ENCODE peak calls at places on chromosomes 5 and 9, in nine cellular contexts. One of them, this sample, is unnamed.

GRCh38 chr9:134575103-134575816 is 66.3 kb upstream of the COL5A1 start:
- DNase-seq in breast epithelium: peak
- DNase-seq in HepG2: no peak
- DNase-seq in HL-60: no peak
- DNase-seq in suprapubic skin: no peak
- DNase-seq in GM12878: no peak
- DNase-seq in prostate gland: no peak
- DNase-seq in GM23338: no peak
- DNase-seq in transverse colon: no peak
- DNase-seq in this sample: no peak

GRCh38 chr5:1012900-1013237 is 4.3 kb downstream of the NKD2 start:
- DNase-seq in breast epithelium: no peak
- DNase-seq in HepG2: no peak
- DNase-seq in HL-60: no peak
- DNase-seq in suprapubic skin: no peak
- DNase-seq in GM12878: no peak
- DNase-seq in prostate gland: no peak
- DNase-seq in GM23338: no peak
- DNase-seq in transverse colon: no peak
- DNase-seq in this sample: no peak

GRCh38 chr9:8877753-8878494 is 1078.3 kb upstream of the DMAC1 start:
- DNase-seq in breast epithelium: no peak
- DNase-seq in HepG2: no peak
- DNase-seq in HL-60: no peak
- DNase-seq in suprapubic skin: no peak
- DNase-seq in GM12878: no peak
- DNase-seq in prostate gland: no peak
- DNase-seq in GM23338: no peak
- DNase-seq in transverse colon: no peak
- DNase-seq in this sample: no peak

GRCh38 chr9:98933890-98934289 is 9.8 kb upstream of the COL15A1 start:
- DNase-seq in breast epithelium: no peak
- DNase-seq in HepG2: no peak
- DNase-seq in HL-60: no peak
- DNase-seq in suprapubic skin: no peak
- DNase-seq in GM12878: no peak
- DNase-seq in prostate gland: no peak
- DNase-seq in GM23338: no peak
- DNase-seq in transverse colon: no peak
- DNase-seq in this sample: no peak

GRCh38 chr9:90961375-90961774 is 159.8 kb downstream of the SYK start:
- DNase-seq in breast epithelium: no peak
- DNase-seq in HepG2: no peak
- DNase-seq in HL-60: no peak
- DNase-seq in suprapubic skin: no peak
- DNase-seq in GM12878: no peak
- DNase-seq in prostate gland: no peak
- DNase-seq in GM23338: no peak
- DNase-seq in transverse colon: no peak
- DNase-seq in this sample: no peak

GRCh38 chr5:9059920-9060691 is 485.8 kb downstream of the SEMA5A start:
- DNase-seq in breast epithelium: no peak
- DNase-seq in HepG2: no peak
- DNase-seq in HL-60: no peak
- DNase-seq in suprapubic skin: no peak
- DNase-seq in GM12878: no peak
- DNase-seq in prostate gland: peak
- DNase-seq in GM23338: no peak
- DNase-seq in transverse colon: no peak
- DNase-seq in this sample: no peak

GRCh38 chr9:6384732-6385131 is 28.3 kb upstream of the UHRF2 start:
- DNase-seq in breast epithelium: no peak
- DNase-seq in HepG2: no peak
- DNase-seq in HL-60: no peak
- DNase-seq in suprapubic skin: no peak
- DNase-seq in GM12878: no peak
- DNase-seq in prostate gland: no peak
- DNase-seq in GM23338: peak
- DNase-seq in transverse colon: no peak
- DNase-seq in this sample: no peak

GRCh38 chr5:14158890-14159666 is 15.9 kb downstream of the TRIO start:
- DNase-seq in breast epithelium: no peak
- DNase-seq in HepG2: no peak
- DNase-seq in HL-60: no peak
- DNase-seq in suprapubic skin: no peak
- DNase-seq in GM12878: no peak
- DNase-seq in prostate gland: no peak
- DNase-seq in GM23338: no peak
- DNase-seq in transverse colon: no peak
- DNase-seq in this sample: no peak

GRCh38 chr5:109533847-109534272 is 124.1 kb upstream of the PJA2 start:
- DNase-seq in breast epithelium: no peak
- DNase-seq in HepG2: no peak
- DNase-seq in HL-60: no peak
- DNase-seq in suprapubic skin: no peak
- DNase-seq in GM12878: no peak
- DNase-seq in prostate gland: no peak
- DNase-seq in GM23338: no peak
- DNase-seq in transverse colon: no peak
- DNase-seq in this sample: no peak

GRCh38 chr5:1294839-1295649 is at the start of gene TERT:
- DNase-seq in breast epithelium: no peak
- DNase-seq in HepG2: no peak
- DNase-seq in HL-60: peak
- DNase-seq in suprapubic skin: peak
- DNase-seq in GM12878: no peak
- DNase-seq in prostate gland: no peak
- DNase-seq in GM23338: peak
- DNase-seq in transverse colon: peak
- DNase-seq in this sample: no peak

GRCh38 chr5:73183491-73183891 is 10.5 kb downstream of the TMEM174 start:
- DNase-seq in breast epithelium: no peak
- DNase-seq in HepG2: no peak
- DNase-seq in HL-60: no peak
- DNase-seq in suprapubic skin: no peak
- DNase-seq in GM12878: no peak
- DNase-seq in prostate gland: no peak
- DNase-seq in GM23338: no peak
- DNase-seq in transverse colon: peak
- DNase-seq in this sample: no peak

GRCh38 chr5:161373345-161373707 is 173.2 kb downstream of the GABRB2 start:
- DNase-seq in breast epithelium: no peak
- DNase-seq in HepG2: no peak
- DNase-seq in HL-60: no peak
- DNase-seq in suprapubic skin: no peak
- DNase-seq in GM12878: no peak
- DNase-seq in prostate gland: no peak
- DNase-seq in GM23338: no peak
- DNase-seq in transverse colon: no peak
- DNase-seq in this sample: no peak

GRCh38 chr5:159402328-159402727 is 72.0 kb upstream of the IL12B start:
- DNase-seq in breast epithelium: no peak
- DNase-seq in HepG2: no peak
- DNase-seq in HL-60: no peak
- DNase-seq in suprapubic skin: no peak
- DNase-seq in GM12878: no peak
- DNase-seq in prostate gland: no peak
- DNase-seq in GM23338: no peak
- DNase-seq in transverse colon: no peak
- DNase-seq in this sample: no peak

GRCh38 chr5:150486402-150487198 is 21.3 kb upstream of the NDST1 start:
- DNase-seq in breast epithelium: peak
- DNase-seq in HepG2: peak
- DNase-seq in HL-60: peak
- DNase-seq in suprapubic skin: no peak
- DNase-seq in GM12878: no peak
- DNase-seq in prostate gland: peak
- DNase-seq in GM23338: peak
- DNase-seq in transverse colon: peak
- DNase-seq in this sample: peak

GRCh38 chr9:111903996-111904395 is 7.4 kb downstream of the UGCG start:
- DNase-seq in breast epithelium: no peak
- DNase-seq in HepG2: no peak
- DNase-seq in HL-60: no peak
- DNase-seq in suprapubic skin: no peak
- DNase-seq in GM12878: no peak
- DNase-seq in prostate gland: no peak
- DNase-seq in GM23338: no peak
- DNase-seq in transverse colon: no peak
- DNase-seq in this sample: no peak

DNA sequence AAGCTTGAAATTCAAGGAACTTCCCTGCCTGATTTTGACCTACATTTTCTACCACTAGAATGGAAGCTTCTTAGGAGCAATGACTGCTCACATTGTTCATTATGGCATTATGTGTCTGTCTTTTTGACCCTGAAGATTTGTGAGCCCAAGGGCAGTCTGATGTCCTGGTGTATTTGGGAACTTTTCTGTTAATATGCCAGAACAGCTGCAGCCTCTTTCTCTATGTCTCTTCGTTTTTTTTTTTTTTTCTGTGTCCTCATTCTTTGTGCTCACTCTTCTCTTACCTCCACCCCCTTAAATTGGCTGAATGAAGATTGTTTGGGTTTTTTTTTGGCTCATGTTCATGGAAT is 34.8 kb upstream of the TMC1 start:
- DNase-seq in breast epithelium: no peak
- DNase-seq in HepG2: no peak
- DNase-seq in HL-60: no peak
- DNase-seq in suprapubic skin: no peak
- DNase-seq in GM12878: no peak
- DNase-seq in prostate gland: no peak
- DNase-seq in GM23338: no peak
- DNase-seq in transverse colon: no peak
- DNase-seq in this sample: no peak
- TF ChIP-seq POLR2AphosphoS5 in breast epithelium: no peak
- TF ChIP-seq POLR2AphosphoS5 in HepG2: no peak
- TF ChIP-seq POLR2AphosphoS5 in HL-60: no peak
- TF ChIP-seq POLR2AphosphoS5 in suprapubic skin: no peak
- TF ChIP-seq POLR2AphosphoS5 in GM12878: no peak
- TF ChIP-seq POLR2AphosphoS5 in prostate gland: no peak
- TF ChIP-seq POLR2AphosphoS5 in GM23338: no peak
- TF ChIP-seq POLR2AphosphoS5 in transverse colon: no peak
- TF ChIP-seq POLR2AphosphoS5 in this sample: no peak

GRCh38 chr9:70156729-70157128 is 102.0 kb upstream of the SMC5 start:
- DNase-seq in breast epithelium: no peak
- DNase-seq in HepG2: no peak
- DNase-seq in HL-60: no peak
- DNase-seq in suprapubic skin: no peak
- DNase-seq in GM12878: no peak
- DNase-seq in prostate gland: no peak
- DNase-seq in GM23338: no peak
- DNase-seq in transverse colon: no peak
- DNase-seq in this sample: no peak

GRCh38 chr9:70160672-70161413 is 97.9 kb upstream of the SMC5 start:
- DNase-seq in breast epithelium: no peak
- DNase-seq in HepG2: no peak
- DNase-seq in HL-60: no peak
- DNase-seq in suprapubic skin: no peak
- DNase-seq in GM12878: no peak
- DNase-seq in prostate gland: no peak
- DNase-seq in GM23338: no peak
- DNase-seq in transverse colon: no peak
- DNase-seq in this sample: no peak

GRCh38 chr9:70159630-70160029 is 99.1 kb upstream of the SMC5 start:
- DNase-seq in breast epithelium: no peak
- DNase-seq in HepG2: no peak
- DNase-seq in HL-60: no peak
- DNase-seq in suprapubic skin: no peak
- DNase-seq in GM12878: no peak
- DNase-seq in prostate gland: no peak
- DNase-seq in GM23338: no peak
- DNase-seq in transverse colon: no peak
- DNase-seq in this sample: no peak

GRCh38 chr9:70165006-70165602 is 93.7 kb upstream of the SMC5 start:
- DNase-seq in breast epithelium: no peak
- DNase-seq in HepG2: no peak
- DNase-seq in HL-60: no peak
- DNase-seq in suprapubic skin: no peak
- DNase-seq in GM12878: no peak
- DNase-seq in prostate gland: no peak
- DNase-seq in GM23338: no peak
- DNase-seq in transverse colon: no peak
- DNase-seq in this sample: no peak

DNA sequence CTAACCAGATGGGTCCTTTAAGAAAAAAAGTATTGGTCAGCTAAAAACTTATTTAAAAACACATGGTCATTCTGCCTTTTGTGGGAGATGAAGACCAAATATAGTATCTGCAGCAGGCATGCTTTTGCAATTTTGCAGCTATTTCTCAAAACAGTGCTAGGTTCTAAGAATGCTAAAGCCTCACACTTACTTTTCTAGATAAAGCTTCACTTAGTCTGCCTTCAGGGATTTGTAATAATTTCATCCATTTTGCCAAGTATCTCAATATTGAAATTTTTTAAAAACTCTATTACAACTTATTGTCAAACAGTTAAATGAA is 97.4 kb upstream of the SMC5 start:
- DNase-seq in breast epithelium: no peak
- DNase-seq in HepG2: no peak
- DNase-seq in HL-60: no peak
- DNase-seq in suprapubic skin: no peak
- DNase-seq in GM12878: no peak
- DNase-seq in prostate gland: no peak
- DNase-seq in GM23338: no peak
- DNase-seq in transverse colon: no peak
- DNase-seq in this sample: no peak
- TF ChIP-seq POLR2AphosphoS5 in breast epithelium: no peak
- TF ChIP-seq POLR2AphosphoS5 in HepG2: no peak
- TF ChIP-seq POLR2AphosphoS5 in HL-60: no peak
- TF ChIP-seq POLR2AphosphoS5 in suprapubic skin: no peak
- TF ChIP-seq POLR2AphosphoS5 in GM12878: no peak
- TF ChIP-seq POLR2AphosphoS5 in prostate gland: no peak
- TF ChIP-seq POLR2AphosphoS5 in GM23338: no peak
- TF ChIP-seq POLR2AphosphoS5 in transverse colon: no peak
- TF ChIP-seq POLR2AphosphoS5 in this sample: no peak

GRCh38 chr9:10282084-10282483 is 330.7 kb downstream of the PTPRD start:
- DNase-seq in breast epithelium: no peak
- DNase-seq in HepG2: no peak
- DNase-seq in HL-60: no peak
- DNase-seq in suprapubic skin: no peak
- DNase-seq in GM12878: no peak
- DNase-seq in prostate gland: no peak
- DNase-seq in GM23338: no peak
- DNase-seq in transverse colon: no peak
- DNase-seq in this sample: no peak
- TF ChIP-seq POLR2AphosphoS5 in breast epithelium: no peak
- TF ChIP-seq POLR2AphosphoS5 in HepG2: no peak
- TF ChIP-seq POLR2AphosphoS5 in HL-60: no peak
- TF ChIP-seq POLR2AphosphoS5 in suprapubic skin: no peak
- TF ChIP-seq POLR2AphosphoS5 in GM12878: no peak
- TF ChIP-seq POLR2AphosphoS5 in prostate gland: no peak
- TF ChIP-seq POLR2AphosphoS5 in GM23338: no peak
- TF ChIP-seq POLR2AphosphoS5 in transverse colon: no peak
- TF ChIP-seq POLR2AphosphoS5 in this sample: no peak

DNA sequence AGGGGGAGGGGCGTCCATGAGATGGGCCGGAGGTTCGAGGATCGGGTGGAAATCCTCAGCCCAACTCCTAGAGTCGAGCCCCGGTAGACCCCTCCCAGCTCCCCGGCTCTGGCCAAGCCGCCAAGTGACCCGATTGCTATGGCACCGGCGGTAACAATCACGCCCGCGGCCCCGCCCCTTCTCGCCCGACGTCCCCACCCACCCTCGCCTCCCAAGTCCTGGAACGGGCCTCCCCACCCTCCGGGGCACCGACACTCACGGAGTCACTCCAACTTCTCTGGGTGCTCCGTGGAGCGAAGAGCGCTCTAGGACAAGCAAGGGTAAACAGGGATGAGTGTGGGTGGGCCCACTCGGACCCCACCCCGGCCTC is at the start of gene SPACA9:
- DNase-seq in breast epithelium: peak
- DNase-seq in HepG2: no peak
- DNase-seq in HL-60: peak
- DNase-seq in suprapubic skin: peak
- DNase-seq in GM12878: no peak
- DNase-seq in prostate gland: peak
- DNase-seq in GM23338: peak
- DNase-seq in transverse colon: peak
- DNase-seq in this sample: peak
- TF ChIP-seq POLR2AphosphoS5 in breast epithelium: no peak
- TF ChIP-seq POLR2AphosphoS5 in HepG2: no peak
- TF ChIP-seq POLR2AphosphoS5 in HL-60: no peak
- TF ChIP-seq POLR2AphosphoS5 in suprapubic skin: no peak
- TF ChIP-seq POLR2AphosphoS5 in GM12878: no peak
- TF ChIP-seq POLR2AphosphoS5 in prostate gland: no peak
- TF ChIP-seq POLR2AphosphoS5 in GM23338: no peak
- TF ChIP-seq POLR2AphosphoS5 in transverse colon: no peak
- TF ChIP-seq POLR2AphosphoS5 in this sample: no peak